ENCODE peak calls at places on chromosomes 1 and 21, in nine cellular contexts. B is A549, S is K562, J is erythroblast, N is stomach, G is upper lobe of left lung, O is GM12891, X is H54, W is ovary. D is an unnamed sample.

GRCh38 chr1:20586939-20587638 is 1.8 kb upstream of the CDA start:
- DNase-seq in W (no peak), O (no peak), G (no peak), J (no peak), B (no peak), X (no peak), S (no peak), N (no peak), D (no peak)

GRCh38 chr1:29332204-29332603 is 95.9 kb downstream of the PTPRU start:
- DNase-seq in J (peak), W (no peak), O (no peak), G (peak), B (no peak), S (peak), N (no peak), X (peak), D (no peak)

GRCh38 chr1:94332952-94333351 is 85.2 kb upstream of the ABCD3 start:
- DNase-seq in J (no peak), S (no peak), G (no peak), X (peak), O (no peak), W (no peak), B (no peak), N (no peak), D (no peak)

GRCh38 chr1:244049969-244050834 is 881 bp upstream of the ZBTB18 start:
- DNase-seq in B (no peak), W (peak), O (no peak), N (no peak), S (no peak), G (peak), X (no peak), J (peak), D (no peak)

GRCh38 chr21:37780991-37781983 is 135.0 kb downstream of the KCNJ6 start:
- DNase-seq in B (no peak), S (no peak), X (no peak), W (no peak), J (no peak), G (no peak), O (no peak), N (no peak), D (no peak)

GRCh38 chr1:15155191-15155590 is 1.6 kb downstream of the TMEM51 start:
- DNase-seq in J (no peak), G (no peak), B (no peak), S (no peak), W (no peak), X (no peak), O (no peak), N (no peak), D (no peak)

GRCh38 chr1:32486463-32487113 is 21.7 kb downstream of the ZBTB8B start:
- DNase-seq in X (no peak), N (no peak), G (no peak), B (no peak), O (no peak), W (no peak), J (no peak), S (no peak), D (no peak)

GRCh38 chr1:155181371-155182051 is 7.9 kb downstream of the TRIM46 start:
- DNase-seq in W (no peak), G (peak), S (no peak), J (no peak), X (no peak), N (peak), B (no peak), O (no peak), D (no peak)

GRCh38 chr1:64822621-64823020 is 77.7 kb downstream of the RAVER2 start:
- DNase-seq in O (no peak), S (no peak), X (no peak), W (no peak), N (no peak), B (no peak), G (no peak), J (no peak), D (no peak)

GRCh38 chr1:156692958-156693857 is 12.2 kb downstream of the CRABP2 start:
- DNase-seq in B (no peak), N (peak), X (no peak), W (no peak), J (peak), S (peak), O (no peak), G (peak), D (no peak)

GRCh38 chr1:208238710-208239517 is 5.3 kb downstream of the PLXNA2 start:
- DNase-seq in S (peak), B (peak), O (peak), X (no peak), W (no peak), N (no peak), G (peak), J (peak), D (no peak)

GRCh38 chr1:182113879-182114626 is 52.5 kb upstream of the ZNF648 start:
- DNase-seq in X (no peak), O (no peak), W (no peak), G (no peak), J (no peak), S (no peak), B (no peak), N (peak), D (no peak)

GRCh38 chr1:7070389-7071029 is 285.3 kb downstream of the CAMTA1 start:
- DNase-seq in O (peak), B (peak), G (peak), J (peak), W (peak), X (peak), S (peak), N (peak), D (no peak)

GRCh38 chr1:181099152-181100014 is 10.9 kb downstream of the IER5 start:
- DNase-seq in B (no peak), W (no peak), N (no peak), J (no peak), G (no peak), X (no peak), S (no peak), O (no peak), D (no peak)

GRCh38 chr1:81801032-81801833 is 499 bp downstream of the ADGRL2 start:
- DNase-seq in O (peak), S (no peak), N (peak), B (peak), J (peak), W (peak), X (no peak), G (peak), D (peak)

GRCh38 chr1:151061012-151061401 is 810 bp downstream of the MLLT11 start:
- DNase-seq in J (no peak), G (no peak), N (no peak), O (no peak), X (no peak), S (no peak), W (no peak), B (no peak), D (no peak)

GRCh38 chr1:151059342-151060240 is at the start of gene CDC42SE1:
- DNase-seq in X (peak), G (peak), N (peak), B (peak), J (peak), W (peak), S (peak), O (peak), D (peak)

GRCh38 chr1:151061704-151062103 is 1.5 kb downstream of the MLLT11 start:
- DNase-seq in B (no peak), N (no peak), S (no peak), J (no peak), G (no peak), W (no peak), O (no peak), X (no peak), D (no peak)

GRCh38 chr1:151058682-151059341 is 610 bp downstream of the CDC42SE1 start:
- DNase-seq in B (no peak), X (no peak), G (peak), O (no peak), W (peak), J (peak), N (peak), S (no peak), D (peak)

GRCh38 chr1:151060241-151061011 is at the start of gene MLLT11:
- DNase-seq in W (peak), S (peak), O (no peak), B (peak), G (no peak), X (peak), J (peak), N (no peak), D (no peak)
- TF ChIP-seq POLR2A in W (no peak), S (peak), O (no peak), B (peak), G (no peak), X (peak), J (no peak), N (no peak), D (no peak)

DNA sequence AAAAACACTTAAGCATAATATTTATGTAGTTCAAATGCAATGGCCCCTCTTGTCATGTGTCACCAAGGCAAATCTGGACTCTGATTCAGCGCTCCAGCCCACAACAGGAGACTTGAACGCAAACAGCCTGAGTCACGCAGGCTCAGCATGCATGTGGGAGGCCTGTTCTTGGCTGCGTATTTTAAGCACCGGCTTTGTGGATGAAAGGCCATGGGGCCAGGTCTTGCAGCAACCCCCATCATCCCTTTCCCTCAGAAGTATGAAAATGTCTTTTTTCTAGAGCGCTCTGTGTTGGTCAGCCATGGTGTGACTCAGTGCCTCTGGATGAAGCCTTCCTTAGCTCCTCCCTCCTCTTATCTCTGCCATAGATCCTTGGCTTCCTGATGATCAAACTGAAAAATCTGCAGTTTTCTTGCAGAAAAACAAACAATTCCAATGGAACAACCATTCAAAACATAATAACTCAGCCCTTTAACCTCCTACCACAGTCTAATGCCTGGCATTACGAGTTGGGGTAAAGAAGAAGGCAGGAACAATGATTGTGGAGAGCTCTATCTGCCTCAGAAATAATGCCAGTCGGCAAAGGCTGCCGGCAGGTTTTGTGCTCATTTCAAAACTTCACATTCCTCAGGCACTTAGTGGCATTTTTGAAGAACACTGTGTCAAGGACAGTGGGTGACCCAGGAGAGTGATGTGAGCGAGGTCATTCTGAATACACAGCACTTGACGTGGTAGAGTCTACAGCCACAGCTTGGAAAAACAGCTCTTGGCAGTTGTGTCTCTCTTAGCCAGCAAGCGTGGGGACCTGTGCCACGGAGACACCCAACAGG is 167.5 kb downstream of the CLIC6 start:
- DNase-seq in J (peak), W (peak), O (no peak), N (peak), X (peak), G (peak), S (no peak), B (peak), D (peak)
- TF ChIP-seq POLR2A in J (no peak), W (no peak), O (no peak), N (no peak), X (no peak), G (no peak), S (no peak), B (no peak), D (no peak)

GRCh38 chr1:151472852-151473731 is 13.8 kb upstream of the POGZ start:
- DNase-seq in X (no peak), O (no peak), J (peak), S (peak), G (no peak), N (peak), B (no peak), W (peak), D (peak)
- TF ChIP-seq POLR2A in X (no peak), O (no peak), J (no peak), S (no peak), G (no peak), N (no peak), B (no peak), W (no peak), D (no peak)

GRCh38 chr21:38958940-38959685 is 153.4 kb downstream of the ETS2 start:
- DNase-seq in J (peak), S (peak), W (no peak), B (no peak), G (no peak), N (no peak), O (no peak), X (no peak), D (peak)
- TF ChIP-seq POLR2A in J (peak), S (no peak), W (no peak), B (no peak), G (no peak), N (no peak), O (no peak), X (no peak), D (no peak)